ENCODE peak calls at places on chromosomes 16 and 17, in nine cellular contexts. S is glutamatergic neuron; F is GM10248; O is HFFc6; X is A549; M is H9; J is B cell; Q is CD8-positive, alpha-beta T cell; B is psoas muscle. L is an unnamed sample.

GRCh38 chr16:46996391-46996790 is 22.9 kb upstream of the DNAJA2 start:
- DNase-seq in S (no peak), F (peak; percentile 60), O (no peak), X (no peak), M (peak; percentile 43), J (no peak), Q (no peak), B (no peak), L (no peak)

GRCh38 chr16:964696-965395 is 5.9 kb downstream of the LMF1 start:
- DNase-seq in S (no peak), F (no peak), O (no peak), X (no peak), M (no peak), J (no peak), Q (peak; percentile 54), B (no peak), L (no peak)

GRCh38 chr16:745739-746138 is 4.9 kb upstream of the CIAO3 start:
- DNase-seq in S (no peak), F (peak; percentile 71), O (no peak), X (peak; percentile 63), M (peak; percentile 85), J (peak; percentile 46), Q (no peak), B (no peak), L (peak; percentile 53)

GRCh38 chr17:44362479-44362963 is 1.1 kb downstream of the FAM171A2 start:
- DNase-seq in S (no peak), F (no peak), O (no peak), X (no peak), M (no peak), J (no peak), Q (no peak), B (no peak), L (no peak)

GRCh38 chr17:4719684-4720221 is 9.3 kb downstream of the ARRB2 start:
- DNase-seq in S (no peak), F (no peak), O (no peak), X (peak; percentile 84), M (no peak), J (no peak), Q (no peak), B (no peak), L (no peak)

GRCh38 chr16:83878838-83879237 is 20.1 kb upstream of the MLYCD start:
- DNase-seq in S (no peak), F (no peak), O (peak; percentile 38), X (peak; percentile 38), M (no peak), J (peak; percentile 30), Q (no peak), B (no peak), L (no peak)

GRCh38 chr16:56321159-56321558 is 104.2 kb downstream of the AMFR start:
- DNase-seq in S (no peak), F (no peak), O (no peak), X (no peak), M (no peak), J (no peak), Q (no peak), B (no peak), L (no peak)

GRCh38 chr17:82234211-82235055 is 5.6 kb downstream of the SLC16A3 start:
- DNase-seq in S (no peak), F (no peak), O (no peak), X (no peak), M (no peak), J (peak; percentile 29), Q (no peak), B (peak; percentile 21), L (no peak)

GRCh38 chr16:19410435-19411153 is 7.1 kb upstream of the TMC5 start:
- DNase-seq in S (peak; percentile 66), F (peak; percentile 45), O (no peak), X (peak; percentile 62), M (peak; percentile 80), J (peak; percentile 23), Q (no peak), B (no peak), L (peak; percentile 53)

GRCh38 chr17:42667088-42667951 is 8.2 kb downstream of the TUBG2 start:
- DNase-seq in S (no peak), F (no peak), O (peak; percentile 93), X (peak; percentile 99), M (peak; percentile 58), J (no peak), Q (no peak), B (peak; percentile 70), L (no peak)

GRCh38 chr16:30434852-30435251 is 5.0 kb upstream of the DCTPP1 start:
- DNase-seq in S (no peak), F (no peak), O (no peak), X (no peak), M (no peak), J (no peak), Q (no peak), B (no peak), L (no peak)

GRCh38 chr16:30428055-30428454 is 1.8 kb downstream of the DCTPP1 start:
- DNase-seq in S (no peak), F (no peak), O (no peak), X (no peak), M (no peak), J (no peak), Q (no peak), B (no peak), L (no peak)

GRCh38 chr16:30429678-30430427 is at the start of gene DCTPP1:
- DNase-seq in S (peak; percentile 87), F (peak; percentile 95), O (peak; percentile 98), X (peak; percentile 98), M (peak; percentile 98), J (peak; percentile 98), Q (peak; percentile 98), B (peak; percentile 94), L (peak; percentile 86)

GRCh38 chr16:30429418-30429677 is 482 bp downstream of the DCTPP1 start:
- DNase-seq in S (no peak), F (no peak), O (no peak), X (no peak), M (no peak), J (no peak), Q (no peak), B (no peak), L (no peak)

DNA sequence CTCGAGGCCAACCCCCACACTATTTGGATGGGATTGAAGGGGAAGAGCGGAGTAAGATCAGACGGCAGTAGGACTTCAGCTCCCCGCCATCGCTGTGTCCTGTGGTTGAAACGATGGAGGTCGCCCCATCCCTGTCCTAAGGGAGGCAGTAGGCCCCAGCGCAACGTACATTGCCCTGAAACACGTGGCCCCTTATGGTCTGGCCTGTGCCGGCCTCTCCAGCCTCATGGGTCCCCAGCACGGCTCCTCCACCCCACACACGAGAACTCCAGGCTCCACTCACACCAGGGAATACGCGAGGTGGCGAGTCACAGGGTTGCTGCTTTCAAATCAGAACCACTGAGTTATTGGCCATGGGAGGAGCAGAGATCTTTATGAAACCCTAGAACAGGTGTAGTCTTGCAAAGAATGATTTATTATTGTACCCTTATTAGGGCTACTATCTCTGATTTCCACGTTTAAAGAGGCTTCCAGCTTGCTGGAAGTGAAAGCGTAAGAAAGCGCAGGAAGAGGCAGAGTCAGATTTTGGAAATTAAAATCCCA is 669 bp upstream of the DCTPP1 start:
- DNase-seq in S (peak; percentile 26), F (no peak), O (no peak), X (peak; percentile 13), M (no peak), J (no peak), Q (no peak), B (peak; percentile 35), L (no peak)
- TF ChIP-seq CTCF in S (peak; percentile 49), F (peak; percentile 28), O (peak; percentile 62), X (no peak), M (peak; percentile 52), J (peak; percentile 29), Q (peak; percentile 0), B (no peak), L (no peak)

DNA sequence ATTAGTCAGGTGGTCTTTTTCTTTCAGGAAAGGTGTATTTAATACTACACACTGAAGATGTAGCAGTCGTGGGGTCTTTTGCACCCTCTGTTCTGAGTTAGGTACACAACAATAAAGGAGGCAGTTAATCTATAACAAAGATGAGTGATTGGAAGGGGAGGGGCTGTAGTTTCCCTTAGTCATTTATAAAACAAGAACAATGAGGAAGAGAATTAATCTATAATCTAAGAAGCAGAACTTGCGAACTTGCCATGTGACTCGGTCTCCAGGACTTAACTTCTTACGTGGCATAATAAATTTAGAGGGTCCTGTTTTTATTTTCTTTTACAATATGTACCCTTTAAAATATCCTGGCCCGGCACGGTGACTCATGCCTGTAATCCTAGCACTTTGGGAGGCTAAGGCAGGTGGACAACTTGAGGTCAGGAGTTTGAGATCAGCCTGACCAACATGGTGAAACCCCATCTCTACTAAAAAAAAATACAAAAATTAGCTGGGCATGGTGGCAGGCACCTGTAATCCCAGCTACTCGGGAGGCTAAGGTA is 8.6 kb upstream of the APPBP2 start:
- DNase-seq in S (no peak), F (no peak), O (no peak), X (no peak), M (no peak), J (no peak), Q (no peak), B (no peak), L (no peak)
- TF ChIP-seq CTCF in S (no peak), F (no peak), O (no peak), X (no peak), M (no peak), J (no peak), Q (no peak), B (no peak), L (no peak)

GRCh38 chr16:10368984-10369551 is 16.8 kb upstream of the ATF7IP2 start:
- DNase-seq in S (no peak), F (no peak), O (no peak), X (no peak), M (peak; percentile 28), J (no peak), Q (no peak), B (no peak), L (no peak)
- TF ChIP-seq CTCF in S (no peak), F (no peak), O (no peak), X (no peak), M (peak; percentile 48), J (no peak), Q (no peak), B (no peak), L (no peak)

DNA sequence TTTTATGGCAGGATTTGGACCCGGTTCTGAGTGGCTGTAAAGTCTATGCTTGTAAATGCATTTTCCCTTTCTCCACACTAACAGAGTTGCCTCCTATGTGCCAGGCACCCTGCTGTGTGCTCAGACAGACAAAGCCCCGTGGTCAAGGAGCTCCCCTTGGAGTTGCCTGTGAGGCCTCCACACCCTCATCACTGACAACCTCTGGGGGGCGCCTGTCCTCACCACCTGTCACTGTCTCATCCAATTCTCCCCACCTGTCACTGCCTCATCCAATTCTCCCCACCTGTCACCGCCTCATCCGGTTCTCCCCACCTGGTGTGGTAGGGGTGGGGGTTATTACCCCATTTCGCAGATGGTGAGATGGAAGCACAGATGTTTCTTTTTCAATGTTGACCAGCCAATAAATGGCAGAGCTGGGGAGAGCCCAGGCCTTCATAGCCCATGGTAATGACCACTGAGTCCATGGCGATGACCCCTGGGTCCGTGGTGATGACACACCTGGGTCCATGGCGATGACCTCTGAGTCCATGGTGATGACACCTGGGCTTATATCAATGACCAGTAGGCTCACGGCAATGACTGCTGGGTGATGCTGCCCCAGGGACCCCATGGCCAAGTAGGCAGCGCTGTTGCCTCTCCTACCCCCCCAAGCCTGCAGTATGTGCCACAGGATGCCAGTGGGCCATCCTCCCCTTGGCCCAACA is 150.1 kb downstream of the IRF8 start:
- DNase-seq in S (no peak), F (no peak), O (no peak), X (no peak), M (no peak), J (no peak), Q (no peak), B (no peak), L (no peak)
- TF ChIP-seq CTCF in S (no peak), F (no peak), O (peak; percentile 38), X (no peak), M (peak; percentile 50), J (no peak), Q (no peak), B (no peak), L (no peak)

GRCh38 chr17:64148699-64149098 is 18.8 kb upstream of the ERN1 start:
- DNase-seq in S (no peak), F (no peak), O (peak; percentile 12), X (no peak), M (peak; percentile 54), J (no peak), Q (no peak), B (peak; percentile 50), L (no peak)
- TF ChIP-seq CTCF in S (no peak), F (no peak), O (no peak), X (no peak), M (no peak), J (no peak), Q (no peak), B (peak; percentile 34), L (no peak)

L was measured in progenitor cell of endocrine pancreas.